ENCODE peak calls at places on chromosomes 7 and 10, in four cellular contexts. N is A549, F is HepG2, I is K562. P is an unnamed sample.

GRCh38 chr7:41298343-41298875 is 404.5 kb downstream of the INHBA start:
- DNase-seq in N (no peak), I (no peak), F (no peak), P (no peak)

GRCh38 chr10:9853405-9854010 is 1164.2 kb upstream of the CELF2 start:
- DNase-seq in N (no peak), I (no peak), F (no peak), P (no peak)

GRCh38 chr7:121279822-121280221 is 49.0 kb upstream of the WNT16 start:
- DNase-seq in N (no peak), I (no peak), F (no peak), P (no peak)

GRCh38 chr7:154775681-154776080 is 227.2 kb downstream of the PAXIP1 start:
- DNase-seq in F (no peak), I (no peak), N (no peak), P (no peak)

GRCh38 chr7:44103941-44104879 is at the start of gene AEBP1:
- DNase-seq in N (no peak), F (no peak), I (no peak), P (peak)

GRCh38 chr10:76559889-76560215 is 1077.8 kb downstream of the KCNMA1 start:
- DNase-seq in I (no peak), F (no peak), N (no peak), P (no peak)

GRCh38 chr10:125152646-125153368 is 7.6 kb downstream of the CTBP2 start:
- DNase-seq in N (no peak), F (no peak), I (no peak), P (no peak)

GRCh38 chr7:100577507-100577906 is 3.8 kb upstream of the SAP25 start:
- DNase-seq in F (no peak), I (no peak), N (no peak), P (no peak)

GRCh38 chr7:82595176-82595575 is 151.6 kb upstream of the CACNA2D1 start:
- DNase-seq in I (no peak), N (no peak), F (no peak), P (no peak)

GRCh38 chr7:81402227-81402626 is 367.6 kb downstream of the HGF start:
- DNase-seq in N (no peak), F (no peak), I (no peak), P (no peak)

GRCh38 chr7:51070163-51070562 is 246.4 kb downstream of the COBL start:
- DNase-seq in I (no peak), F (no peak), N (no peak), P (no peak)

GRCh38 chr7:83594076-83594475 is 54.9 kb downstream of the SEMA3E start:
- DNase-seq in F (no peak), I (no peak), N (no peak), P (no peak)

GRCh38 chr7:129480674-129481363 is 21.5 kb upstream of the SMKR1 start:
- DNase-seq in F (no peak), I (no peak), N (no peak), P (no peak)

GRCh38 chr10:100654835-100655759 is 90.3 kb upstream of the PAX2 start:
- DNase-seq in N (no peak), I (no peak), F (no peak), P (peak)

GRCh38 chr7:47038621-47039020 is 543.3 kb downstream of the TNS3 start:
- DNase-seq in F (no peak), I (no peak), N (no peak), P (no peak)

GRCh38 chr7:47040795-47041194 is 541.1 kb downstream of the TNS3 start:
- DNase-seq in N (peak), F (no peak), I (no peak), P (no peak)

GRCh38 chr7:47037607-47038006 is 544.3 kb downstream of the TNS3 start:
- DNase-seq in I (no peak), F (no peak), N (no peak), P (no peak)

GRCh38 chr7:47039089-47039648 is 542.7 kb downstream of the TNS3 start:
- DNase-seq in F (no peak), N (no peak), I (no peak), P (peak)

GRCh38 chr7:47039899-47040298 is 542.0 kb downstream of the TNS3 start:
- DNase-seq in I (no peak), F (no peak), N (no peak), P (no peak)
- TF ChIP-seq RNF2 in I (no peak), F (no peak), N (no peak), P (no peak)

GRCh38 chr7:113100091-113100723 is 13.6 kb upstream of the GPR85 start:
- DNase-seq in F (no peak), N (no peak), I (peak), P (no peak)
- TF ChIP-seq RNF2 in F (no peak), N (no peak), I (no peak), P (no peak)

DNA sequence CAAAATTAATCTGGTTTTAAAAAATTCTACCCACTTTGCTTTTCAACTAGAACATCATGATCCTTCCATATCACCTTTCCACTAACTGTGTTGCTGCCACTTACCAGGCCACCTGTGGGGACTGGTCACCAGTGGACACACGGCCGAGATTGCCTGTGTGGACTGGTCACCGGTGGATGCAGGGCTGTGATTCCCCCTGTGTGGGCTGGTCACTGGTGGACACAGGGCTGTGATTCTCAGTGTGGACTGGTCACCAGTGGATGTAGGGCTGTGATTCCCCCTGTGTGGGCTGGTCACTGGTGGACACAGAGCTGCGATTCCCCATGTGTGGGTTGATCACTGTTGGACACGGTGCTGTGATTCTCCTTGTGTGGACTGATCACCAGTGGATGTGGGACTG is 27.0 kb downstream of the UPP1 start:
- DNase-seq in F (no peak), N (no peak), I (no peak), P (no peak)
- TF ChIP-seq RNF2 in F (no peak), N (no peak), I (no peak), P (no peak)

GRCh38 chr7:30027065-30027456 is 559 bp upstream of the FKBP14 start:
- DNase-seq in N (peak), F (peak), I (peak), P (no peak)

GRCh38 chr7:30029696-30030095 is 1.5 kb downstream of the PLEKHA8 start:
- DNase-seq in I (no peak), N (no peak), F (no peak), P (no peak)

GRCh38 chr7:30026229-30027064 is at the start of gene FKBP14:
- DNase-seq in I (peak), F (peak), N (peak), P (peak)

GRCh38 chr7:30027915-30028748 is at the start of gene PLEKHA8:
- DNase-seq in F (peak), I (peak), N (peak), P (peak)

DNA sequence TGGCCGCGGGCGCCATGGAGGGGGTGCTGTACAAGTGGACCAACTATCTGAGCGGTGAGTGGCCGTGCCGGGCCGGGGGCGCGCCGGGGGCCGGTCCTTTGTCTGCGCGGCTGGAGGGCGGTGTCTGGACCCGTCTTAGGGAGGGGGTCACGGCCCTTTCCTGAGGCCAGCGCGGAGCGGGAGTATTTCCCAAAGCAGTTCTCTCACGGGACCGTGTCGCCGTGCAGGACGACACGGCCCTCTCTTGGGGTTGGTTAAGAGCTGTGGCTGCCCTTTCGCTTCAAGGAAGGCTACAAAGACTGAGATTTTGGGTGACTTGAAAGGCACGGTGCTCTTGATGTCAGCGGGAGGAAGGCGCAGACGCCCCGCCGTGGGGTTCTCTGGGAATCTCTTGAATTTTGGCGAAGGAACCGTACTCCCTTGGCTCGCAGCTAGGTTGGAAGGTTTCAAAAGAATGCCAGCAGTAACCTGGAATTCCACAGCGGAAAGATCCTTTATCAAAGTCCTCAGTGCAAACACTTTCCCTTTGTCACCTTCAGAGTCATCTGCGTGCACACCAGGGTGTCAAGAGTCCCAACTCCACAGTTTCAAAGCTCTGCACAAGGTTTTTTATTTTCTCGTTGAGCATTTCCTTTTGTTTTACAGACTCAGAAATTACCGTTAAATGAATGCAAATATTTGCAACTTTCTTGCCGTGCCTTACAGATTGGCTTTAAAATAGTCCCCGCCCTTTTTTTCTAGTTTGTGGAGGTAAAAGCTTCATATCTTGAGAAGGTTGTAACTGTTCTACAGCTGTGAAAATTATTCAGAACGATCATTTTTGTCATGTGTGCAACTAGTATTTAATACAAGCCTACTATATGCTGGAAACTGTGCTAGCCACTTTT is 780 bp downstream of the PLEKHA8 start:
- DNase-seq in N (peak), I (peak), F (peak), P (no peak)
- TF ChIP-seq RNF2 in N (no peak), I (no peak), F (no peak), P (no peak)

GRCh38 chr7:140526901-140527664 is 47.8 kb upstream of the MKRN1 start:
- DNase-seq in I (no peak), N (peak), F (no peak), P (no peak)
- TF ChIP-seq RNF2 in I (no peak), N (no peak), F (no peak), P (no peak)

GRCh38 chr7:102425639-102426267 is 7.6 kb upstream of the ORAI2 start:
- DNase-seq in N (no peak), I (no peak), F (no peak), P (no peak)
- TF ChIP-seq RNF2 in N (no peak), I (no peak), F (no peak), P (no peak)